ENCODE peak calls at places on chromosomes 1 and 21, in ten cellular contexts. One of them, this sample, is unnamed.
A peak's percentile ranks its signal among the peaks of the same experiment; 100 is the strongest.

GRCh38 chr1:52139817-52140540 is 1.9 kb upstream of the ZFYVE9 start:
- DNase-seq in activated CD4-positive, alpha-beta T cell treated with anti-CD3 and anti-CD28 coated beads, Interleukin-2, amount 50 U/mL, for 48 hours: no peak
- DNase-seq in NB4: peak; percentile 85
- DNase-seq in NCI-H146: no peak
- DNase-seq in AG09309: peak; percentile 81
- DNase-seq in iPS-NIHi11: no peak
- DNase-seq in IMR-90: peak; percentile 88
- DNase-seq in aorta: no peak
- DNase-seq in Calu3: no peak
- DNase-seq in T-helper 2 cell: peak; percentile 18
- DNase-seq in this sample: no peak

GRCh38 chr1:6128276-6129081 is 51.6 kb downstream of the CHD5 start:
- DNase-seq in aorta: peak; percentile 48
- DNase-seq in IMR-90: no peak
- DNase-seq in Calu3: no peak
- DNase-seq in T-helper 2 cell: no peak
- DNase-seq in AG09309: no peak
- DNase-seq in iPS-NIHi11: no peak
- DNase-seq in NB4: no peak
- DNase-seq in activated CD4-positive, alpha-beta T cell treated with anti-CD3 and anti-CD28 coated beads, Interleukin-2, amount 50 U/mL, for 48 hours: no peak
- DNase-seq in NCI-H146: no peak
- DNase-seq in this sample: peak; percentile 22

GRCh38 chr1:160094291-160094625 is 4.2 kb downstream of the IGSF8 start:
- DNase-seq in iPS-NIHi11: no peak
- DNase-seq in NB4: no peak
- DNase-seq in aorta: no peak
- DNase-seq in T-helper 2 cell: no peak
- DNase-seq in NCI-H146: no peak
- DNase-seq in IMR-90: no peak
- DNase-seq in AG09309: no peak
- DNase-seq in Calu3: no peak
- DNase-seq in activated CD4-positive, alpha-beta T cell treated with anti-CD3 and anti-CD28 coated beads, Interleukin-2, amount 50 U/mL, for 48 hours: no peak
- DNase-seq in this sample: no peak

GRCh38 chr1:110916274-110916668 is 43.3 kb downstream of the CD53 start:
- DNase-seq in Calu3: no peak
- DNase-seq in AG09309: no peak
- DNase-seq in aorta: no peak
- DNase-seq in IMR-90: no peak
- DNase-seq in NCI-H146: no peak
- DNase-seq in T-helper 2 cell: no peak
- DNase-seq in iPS-NIHi11: no peak
- DNase-seq in activated CD4-positive, alpha-beta T cell treated with anti-CD3 and anti-CD28 coated beads, Interleukin-2, amount 50 U/mL, for 48 hours: no peak
- DNase-seq in NB4: no peak
- DNase-seq in this sample: no peak

GRCh38 chr1:145855426-145855948 is 3.4 kb downstream of the PIAS3 start:
- DNase-seq in IMR-90: no peak
- DNase-seq in T-helper 2 cell: no peak
- DNase-seq in Calu3: no peak
- DNase-seq in NCI-H146: no peak
- DNase-seq in AG09309: no peak
- DNase-seq in activated CD4-positive, alpha-beta T cell treated with anti-CD3 and anti-CD28 coated beads, Interleukin-2, amount 50 U/mL, for 48 hours: no peak
- DNase-seq in aorta: no peak
- DNase-seq in iPS-NIHi11: no peak
- DNase-seq in NB4: no peak
- DNase-seq in this sample: no peak

GRCh38 chr1:155082301-155082940 is 3.8 kb downstream of the EFNA3 start:
- DNase-seq in aorta: no peak
- DNase-seq in AG09309: no peak
- DNase-seq in Calu3: no peak
- DNase-seq in iPS-NIHi11: no peak
- DNase-seq in NCI-H146: peak; percentile 20
- DNase-seq in activated CD4-positive, alpha-beta T cell treated with anti-CD3 and anti-CD28 coated beads, Interleukin-2, amount 50 U/mL, for 48 hours: peak; percentile 35
- DNase-seq in NB4: no peak
- DNase-seq in T-helper 2 cell: no peak
- DNase-seq in IMR-90: no peak
- DNase-seq in this sample: no peak

GRCh38 chr21:15061284-15061683 is 3.5 kb downstream of the NRIP1 start:
- DNase-seq in AG09309: no peak
- DNase-seq in NB4: no peak
- DNase-seq in iPS-NIHi11: no peak
- DNase-seq in activated CD4-positive, alpha-beta T cell treated with anti-CD3 and anti-CD28 coated beads, Interleukin-2, amount 50 U/mL, for 48 hours: no peak
- DNase-seq in NCI-H146: no peak
- DNase-seq in aorta: no peak
- DNase-seq in IMR-90: no peak
- DNase-seq in Calu3: no peak
- DNase-seq in T-helper 2 cell: no peak
- DNase-seq in this sample: no peak

GRCh38 chr1:159647616-159648015 is 60.0 kb downstream of the APCS start:
- DNase-seq in NB4: peak; percentile 17
- DNase-seq in AG09309: no peak
- DNase-seq in IMR-90: no peak
- DNase-seq in activated CD4-positive, alpha-beta T cell treated with anti-CD3 and anti-CD28 coated beads, Interleukin-2, amount 50 U/mL, for 48 hours: no peak
- DNase-seq in iPS-NIHi11: no peak
- DNase-seq in Calu3: no peak
- DNase-seq in NCI-H146: no peak
- DNase-seq in aorta: no peak
- DNase-seq in T-helper 2 cell: no peak
- DNase-seq in this sample: no peak

GRCh38 chr1:53740621-53741105 is 1.7 kb upstream of the GLIS1 start:
- DNase-seq in Calu3: no peak
- DNase-seq in T-helper 2 cell: no peak
- DNase-seq in NCI-H146: no peak
- DNase-seq in aorta: no peak
- DNase-seq in IMR-90: peak; percentile 87
- DNase-seq in AG09309: peak; percentile 84
- DNase-seq in iPS-NIHi11: no peak
- DNase-seq in NB4: no peak
- DNase-seq in activated CD4-positive, alpha-beta T cell treated with anti-CD3 and anti-CD28 coated beads, Interleukin-2, amount 50 U/mL, for 48 hours: no peak
- DNase-seq in this sample: no peak

GRCh38 chr1:152842556-152842955 is at the start of gene LCE6A:
- DNase-seq in Calu3: no peak
- DNase-seq in NCI-H146: no peak
- DNase-seq in NB4: no peak
- DNase-seq in aorta: no peak
- DNase-seq in T-helper 2 cell: no peak
- DNase-seq in activated CD4-positive, alpha-beta T cell treated with anti-CD3 and anti-CD28 coated beads, Interleukin-2, amount 50 U/mL, for 48 hours: no peak
- DNase-seq in AG09309: no peak
- DNase-seq in IMR-90: no peak
- DNase-seq in iPS-NIHi11: no peak
- DNase-seq in this sample: no peak

GRCh38 chr1:168917309-168917708 is 188.3 kb upstream of the DPT start:
- DNase-seq in iPS-NIHi11: no peak
- DNase-seq in aorta: no peak
- DNase-seq in NB4: no peak
- DNase-seq in activated CD4-positive, alpha-beta T cell treated with anti-CD3 and anti-CD28 coated beads, Interleukin-2, amount 50 U/mL, for 48 hours: no peak
- DNase-seq in IMR-90: no peak
- DNase-seq in NCI-H146: no peak
- DNase-seq in AG09309: no peak
- DNase-seq in Calu3: no peak
- DNase-seq in T-helper 2 cell: no peak
- DNase-seq in this sample: no peak

GRCh38 chr1:92989936-92990582 is 28.8 kb upstream of the DIPK1A start:
- DNase-seq in aorta: no peak
- DNase-seq in activated CD4-positive, alpha-beta T cell treated with anti-CD3 and anti-CD28 coated beads, Interleukin-2, amount 50 U/mL, for 48 hours: no peak
- DNase-seq in T-helper 2 cell: no peak
- DNase-seq in Calu3: no peak
- DNase-seq in AG09309: no peak
- DNase-seq in NB4: no peak
- DNase-seq in IMR-90: peak; percentile 63
- DNase-seq in NCI-H146: no peak
- DNase-seq in iPS-NIHi11: no peak
- DNase-seq in this sample: no peak

GRCh38 chr1:207309775-207310273 is 11.7 kb upstream of the CD55 start:
- DNase-seq in iPS-NIHi11: peak; percentile 29
- DNase-seq in NB4: peak; percentile 81
- DNase-seq in AG09309: no peak
- DNase-seq in NCI-H146: no peak
- DNase-seq in Calu3: peak; percentile 76
- DNase-seq in T-helper 2 cell: no peak
- DNase-seq in IMR-90: peak; percentile 70
- DNase-seq in aorta: no peak
- DNase-seq in activated CD4-positive, alpha-beta T cell treated with anti-CD3 and anti-CD28 coated beads, Interleukin-2, amount 50 U/mL, for 48 hours: no peak
- DNase-seq in this sample: no peak

GRCh38 chr1:201614262-201615015 is 75.5 kb downstream of the NAV1 start:
- DNase-seq in AG09309: no peak
- DNase-seq in T-helper 2 cell: no peak
- DNase-seq in Calu3: peak; percentile 16
- DNase-seq in NB4: peak; percentile 34
- DNase-seq in activated CD4-positive, alpha-beta T cell treated with anti-CD3 and anti-CD28 coated beads, Interleukin-2, amount 50 U/mL, for 48 hours: no peak
- DNase-seq in iPS-NIHi11: peak; percentile 97
- DNase-seq in NCI-H146: no peak
- DNase-seq in IMR-90: peak; percentile 33
- DNase-seq in aorta: no peak
- DNase-seq in this sample: peak; percentile 89

GRCh38 chr1:24427469-24427862 is 11.9 kb downstream of the NIPAL3 start:
- DNase-seq in Calu3: no peak
- DNase-seq in aorta: no peak
- DNase-seq in iPS-NIHi11: no peak
- DNase-seq in IMR-90: no peak
- DNase-seq in NB4: no peak
- DNase-seq in activated CD4-positive, alpha-beta T cell treated with anti-CD3 and anti-CD28 coated beads, Interleukin-2, amount 50 U/mL, for 48 hours: no peak
- DNase-seq in NCI-H146: no peak
- DNase-seq in AG09309: no peak
- DNase-seq in T-helper 2 cell: no peak
- DNase-seq in this sample: no peak

This sample was measured in WTC11.